ENCODE peak calls at places on chromosomes 11 and 22, in five cellular contexts. G, K, J, E and S are unnamed samples.

GRCh38 chr22:50311606-50312351 is 4.3 kb upstream of the PLXNB2 start:
- DNase-seq in K (no peak), G (no peak), E (no peak), J (no peak), S (no peak)

GRCh38 chr11:2305862-2306823 is 4.3 kb downstream of the TSPAN32 start:
- DNase-seq in G (peak; percentile 60), J (peak; percentile 85), K (no peak), E (no peak), S (peak; percentile 29)

GRCh38 chr11:50075856-50076255 is 43.2 kb downstream of the OR4C45 start:
- DNase-seq in K (no peak), E (no peak), G (no peak), J (no peak), S (no peak)

GRCh38 chr11:27699242-27699925 is 871 bp downstream of the BDNF start:
- DNase-seq in G (peak; percentile 71), E (peak; percentile 60), J (peak; percentile 55), K (peak; percentile 69), S (peak; percentile 55)

GRCh38 chr11:104968365-104968855 is at the start of gene CASP4:
- DNase-seq in E (no peak), G (peak; percentile 91), J (peak; percentile 78), K (no peak), S (no peak)

GRCh38 chr11:70509476-70509875 is 111.1 kb downstream of the CTTN start:
- DNase-seq in K (no peak), J (no peak), G (no peak), E (no peak), S (peak; percentile 30)

GRCh38 chr11:2801711-2802388 is 83.7 kb downstream of the CDKN1C start:
- DNase-seq in G (no peak), J (no peak), K (no peak), E (peak; percentile 44), S (peak; percentile 26)

GRCh38 chr11:87076874-87077429 is 39.2 kb downstream of the TMEM135 start:
- DNase-seq in G (no peak), J (no peak), E (no peak), K (no peak), S (no peak)

GRCh38 chr11:14587203-14587602 is 56.4 kb upstream of the PDE3B start:
- DNase-seq in J (no peak), G (no peak), E (no peak), K (no peak), S (no peak)

GRCh38 chr11:119185916-119186634 is 800 bp downstream of the NHERF4 start:
- DNase-seq in K (no peak), J (no peak), G (no peak), E (no peak), S (no peak)

GRCh38 chr11:69078930-69079607 is 30.3 kb downstream of the TPCN2 start:
- DNase-seq in K (no peak), G (no peak), J (no peak), E (no peak), S (no peak)

GRCh38 chr11:133742388-133742787 is 102.9 kb downstream of the SPATA19 start:
- DNase-seq in G (no peak), K (no peak), J (no peak), E (no peak), S (no peak)

GRCh38 chr11:133745791-133746190 is 99.5 kb downstream of the SPATA19 start:
- DNase-seq in K (peak; percentile 44), G (no peak), E (no peak), J (no peak), S (no peak)

GRCh38 chr11:133746663-133747306 is 98.5 kb downstream of the SPATA19 start:
- DNase-seq in G (no peak), E (no peak), J (no peak), K (no peak), S (no peak)

GRCh38 chr11:133753150-133753549 is 92.2 kb downstream of the SPATA19 start:
- DNase-seq in G (no peak), K (no peak), J (no peak), E (no peak), S (no peak)

GRCh38 chr11:133747409-133747808 is 97.9 kb downstream of the SPATA19 start:
- DNase-seq in J (no peak), K (no peak), E (no peak), G (no peak), S (no peak)
- H4K8ac ChIP-seq in J (no peak overlapping the region), K (no peak overlapping the region), E (peak overlapping the region; percentile 63), G (no peak overlapping the region), S (no peak overlapping the region)

DNA sequence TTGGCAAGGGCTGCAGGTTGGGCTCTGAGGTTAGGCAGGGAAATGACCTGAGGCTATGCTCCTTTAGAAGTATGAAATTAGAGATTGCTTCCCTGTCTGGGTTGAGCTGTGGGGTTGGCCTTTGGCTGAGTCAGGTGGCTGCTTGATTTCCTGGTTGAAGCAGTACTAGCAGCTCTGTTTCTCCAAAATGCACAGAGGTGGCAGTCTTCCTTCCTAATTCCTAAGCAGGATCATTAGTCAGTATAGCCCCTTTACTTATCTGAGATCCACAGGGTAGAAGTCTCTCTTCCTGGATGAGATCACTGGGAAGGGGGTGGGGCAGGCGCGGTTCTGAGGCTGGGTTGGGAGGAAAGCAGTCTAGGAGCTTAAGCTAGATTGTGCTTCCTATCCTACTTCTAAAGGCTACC is 1917.5 kb downstream of the LRRC4C start:
- DNase-seq in E (peak; percentile 51), K (peak; percentile 92), J (no peak), G (no peak), S (peak; percentile 45)
- H4K8ac ChIP-seq in E (no peak overlapping the region), K (no peak overlapping the region), J (no peak overlapping the region), G (no peak overlapping the region), S (no peak overlapping the region)

GRCh38 chr22:36409911-36410756 is 22.4 kb upstream of the MYH9 start:
- DNase-seq in G (peak; percentile 68), K (peak; percentile 100), J (no peak), E (peak; percentile 90), S (peak; percentile 100)
- H4K8ac ChIP-seq in G (peak overlapping the region; percentile 96), K (no peak overlapping the region), J (no peak overlapping the region), E (peak overlapping the region; percentile 98), S (no peak overlapping the region)

GRCh38 chr11:73660497-73661034 is 14.2 kb downstream of the PLEKHB1 start:
- DNase-seq in J (no peak), G (no peak), E (no peak), K (no peak), S (no peak)

GRCh38 chr11:73659961-73660360 is 13.6 kb downstream of the PLEKHB1 start:
- DNase-seq in E (no peak), G (no peak), J (no peak), K (no peak), S (no peak)

GRCh38 chr11:73663604-73664495 is 17.5 kb downstream of the PLEKHB1 start:
- DNase-seq in E (no peak), J (no peak), G (no peak), K (no peak), S (no peak)

GRCh38 chr11:73662445-73663157 is 16.2 kb downstream of the PLEKHB1 start:
- DNase-seq in K (no peak), G (peak; percentile 66), E (no peak), J (peak; percentile 47), S (no peak)

GRCh38 chr11:73661035-73661628 is 14.8 kb downstream of the PLEKHB1 start:
- DNase-seq in K (peak; percentile 93), G (peak; percentile 83), J (peak; percentile 77), E (peak; percentile 100), S (peak; percentile 95)
- H4K8ac ChIP-seq in K (no peak overlapping the region), G (peak overlapping the region; percentile 87), J (peak overlapping the region; percentile 26), E (peak overlapping the region; percentile 83), S (no peak overlapping the region)

GRCh38 chr11:30228323-30228884 is 2.4 kb upstream of the FSHB start:
- DNase-seq in E (no peak), G (no peak), K (no peak), J (no peak), S (no peak)

GRCh38 chr11:30230714-30231113 is at the start of gene FSHB:
- DNase-seq in J (no peak), K (no peak), G (no peak), E (no peak), S (no peak)

GRCh38 chr11:30225642-30226041 is 5.2 kb upstream of the FSHB start:
- DNase-seq in J (no peak), G (no peak), E (no peak), K (no peak), S (no peak)
- H4K8ac ChIP-seq in J (no peak overlapping the region), G (no peak overlapping the region), E (no peak overlapping the region), K (no peak overlapping the region), S (no peak overlapping the region)

DNA sequence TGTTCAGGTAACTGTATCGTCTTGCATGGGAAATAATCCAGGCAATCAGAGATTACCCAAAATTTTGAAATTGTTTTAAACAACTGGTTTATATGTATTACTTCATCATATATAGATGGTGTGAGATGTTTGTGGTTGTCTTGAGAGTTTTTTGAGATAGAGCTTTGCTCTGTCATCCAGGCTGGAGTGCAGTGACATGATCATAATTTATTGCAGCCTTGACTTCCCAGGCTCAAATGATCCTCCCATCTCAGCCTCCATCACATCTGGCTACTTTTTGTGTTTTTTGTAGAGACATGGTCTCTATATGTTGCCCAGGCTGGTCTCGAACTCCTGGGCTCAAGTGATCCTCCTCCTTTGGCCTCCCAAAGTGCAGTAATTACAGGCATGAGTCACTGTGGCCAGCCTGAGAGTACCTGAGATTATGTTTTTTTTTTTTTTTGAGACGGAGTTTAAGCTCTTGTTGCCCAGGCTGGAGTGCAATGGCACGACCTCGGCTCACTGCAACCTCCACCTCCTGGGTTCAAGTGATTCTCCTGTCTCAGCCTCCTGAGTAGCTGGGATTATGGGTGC is 11.5 kb downstream of the CTNND1 start:
- DNase-seq in K (no peak), G (peak; percentile 15), E (no peak), J (no peak), S (no peak)
- H4K8ac ChIP-seq in K (no peak overlapping the region), G (no peak overlapping the region), E (no peak overlapping the region), J (no peak overlapping the region), S (no peak overlapping the region)

DNA sequence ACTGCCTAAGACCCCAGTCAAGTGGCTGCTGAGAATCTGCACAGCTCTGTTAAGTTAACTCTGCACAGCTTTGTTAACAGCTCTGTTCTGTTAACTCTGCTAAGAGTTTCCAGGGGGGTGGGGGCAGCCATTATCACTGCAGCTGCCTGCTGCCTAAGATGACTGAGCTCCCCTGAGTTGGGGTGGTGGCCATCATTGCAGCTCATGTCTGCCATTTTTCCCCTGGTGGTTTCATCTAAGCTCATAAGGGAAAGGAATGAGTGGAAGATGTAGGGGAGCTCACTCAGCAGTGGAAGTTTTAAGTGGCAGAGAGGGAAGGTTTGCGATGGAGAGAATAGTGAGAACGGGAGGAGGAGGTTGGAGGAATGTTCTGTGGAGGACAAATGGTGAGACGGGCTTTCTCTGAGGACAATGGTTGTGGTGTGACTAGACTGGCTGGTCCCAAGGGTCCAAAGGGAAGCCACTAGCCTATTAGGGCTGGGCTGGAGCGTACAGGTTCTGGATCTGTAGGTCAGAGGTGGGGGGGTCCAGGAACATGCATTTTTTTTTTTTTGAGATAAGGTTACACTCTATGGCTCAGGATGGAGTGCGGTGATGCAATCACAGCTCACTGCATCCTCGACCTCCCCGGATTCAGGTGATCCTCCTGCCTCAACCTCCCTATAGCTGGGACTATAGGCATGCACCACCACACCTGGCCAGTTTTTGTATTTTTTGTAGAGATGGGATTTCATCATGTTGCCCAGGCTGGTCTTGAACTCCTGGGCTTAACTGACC is 13.5 kb upstream of the PLET1 start:
- DNase-seq in G (no peak), K (no peak), E (no peak), J (no peak), S (no peak)
- H4K8ac ChIP-seq in G (no peak overlapping the region), K (no peak overlapping the region), E (no peak overlapping the region), J (no peak overlapping the region), S (no peak overlapping the region)